ENCODE peak calls at places on chromosomes 12 and 14, in eight cellular contexts. One of them, this sample, is unnamed.

GRCh38 chr14:100440207-100440631 is 117.1 kb downstream of the SLC25A47 start:
- DNase-seq in upper lobe of left lung: peak
- DNase-seq in GM13976: peak
- DNase-seq in dorsolateral prefrontal cortex: peak
- DNase-seq in coronary artery: no peak
- DNase-seq in AG09319: no peak
- DNase-seq in GM23338: peak
- DNase-seq in WTC11: peak
- DNase-seq in this sample: no peak

GRCh38 chr14:64807588-64807987 is 72.1 kb downstream of the SPTB start:
- DNase-seq in upper lobe of left lung: peak
- DNase-seq in GM13976: no peak
- DNase-seq in dorsolateral prefrontal cortex: no peak
- DNase-seq in coronary artery: no peak
- DNase-seq in AG09319: no peak
- DNase-seq in GM23338: no peak
- DNase-seq in WTC11: no peak
- DNase-seq in this sample: no peak

GRCh38 chr14:55127491-55127951 is 1.5 kb upstream of the LGALS3 start:
- DNase-seq in upper lobe of left lung: no peak
- DNase-seq in GM13976: no peak
- DNase-seq in dorsolateral prefrontal cortex: no peak
- DNase-seq in coronary artery: no peak
- DNase-seq in AG09319: no peak
- DNase-seq in GM23338: no peak
- DNase-seq in WTC11: no peak
- DNase-seq in this sample: peak

GRCh38 chr14:41604793-41605534 is 1.7 kb upstream of the LRFN5 start:
- DNase-seq in upper lobe of left lung: peak
- DNase-seq in GM13976: no peak
- DNase-seq in dorsolateral prefrontal cortex: peak
- DNase-seq in coronary artery: no peak
- DNase-seq in AG09319: peak
- DNase-seq in GM23338: peak
- DNase-seq in WTC11: peak
- DNase-seq in this sample: peak

GRCh38 chr14:31336646-31337045 is 83.7 kb downstream of the HEATR5A start:
- DNase-seq in upper lobe of left lung: no peak
- DNase-seq in GM13976: no peak
- DNase-seq in dorsolateral prefrontal cortex: no peak
- DNase-seq in coronary artery: no peak
- DNase-seq in AG09319: no peak
- DNase-seq in GM23338: no peak
- DNase-seq in WTC11: no peak
- DNase-seq in this sample: no peak

GRCh38 chr12:74689071-74689655 is 151.5 kb downstream of the ATXN7L3B start:
- DNase-seq in upper lobe of left lung: no peak
- DNase-seq in GM13976: peak
- DNase-seq in dorsolateral prefrontal cortex: no peak
- DNase-seq in coronary artery: no peak
- DNase-seq in AG09319: peak
- DNase-seq in GM23338: peak
- DNase-seq in WTC11: no peak
- DNase-seq in this sample: no peak

GRCh38 chr14:58501214-58501816 is 73.8 kb downstream of the KIAA0586 start:
- DNase-seq in upper lobe of left lung: no peak
- DNase-seq in GM13976: peak
- DNase-seq in dorsolateral prefrontal cortex: no peak
- DNase-seq in coronary artery: no peak
- DNase-seq in AG09319: peak
- DNase-seq in GM23338: peak
- DNase-seq in WTC11: no peak
- DNase-seq in this sample: no peak

GRCh38 chr12:79776111-79776510 is 85.3 kb upstream of the PAWR start:
- DNase-seq in upper lobe of left lung: no peak
- DNase-seq in GM13976: no peak
- DNase-seq in dorsolateral prefrontal cortex: no peak
- DNase-seq in coronary artery: no peak
- DNase-seq in AG09319: no peak
- DNase-seq in GM23338: no peak
- DNase-seq in WTC11: no peak
- DNase-seq in this sample: no peak

GRCh38 chr12:8894378-8894777 is 19.9 kb upstream of the PHC1 start:
- DNase-seq in upper lobe of left lung: no peak
- DNase-seq in GM13976: no peak
- DNase-seq in dorsolateral prefrontal cortex: no peak
- DNase-seq in coronary artery: no peak
- DNase-seq in AG09319: no peak
- DNase-seq in GM23338: no peak
- DNase-seq in WTC11: no peak
- DNase-seq in this sample: no peak

GRCh38 chr12:12686925-12687324 is 9.1 kb downstream of the GPR19 start:
- DNase-seq in upper lobe of left lung: no peak
- DNase-seq in GM13976: no peak
- DNase-seq in dorsolateral prefrontal cortex: no peak
- DNase-seq in coronary artery: no peak
- DNase-seq in AG09319: peak
- DNase-seq in GM23338: no peak
- DNase-seq in WTC11: no peak
- DNase-seq in this sample: no peak

GRCh38 chr14:78254911-78255431 is 84.8 kb downstream of the NRXN3 start:
- DNase-seq in upper lobe of left lung: no peak
- DNase-seq in GM13976: no peak
- DNase-seq in dorsolateral prefrontal cortex: no peak
- DNase-seq in coronary artery: peak
- DNase-seq in AG09319: no peak
- DNase-seq in GM23338: no peak
- DNase-seq in WTC11: no peak
- DNase-seq in this sample: no peak

GRCh38 chr14:72503696-72504368 is 390.1 kb downstream of the DPF3 start:
- DNase-seq in upper lobe of left lung: no peak
- DNase-seq in GM13976: no peak
- DNase-seq in dorsolateral prefrontal cortex: no peak
- DNase-seq in coronary artery: no peak
- DNase-seq in AG09319: no peak
- DNase-seq in GM23338: no peak
- DNase-seq in WTC11: no peak
- DNase-seq in this sample: no peak

GRCh38 chr12:34393821-34394150 is 371.5 kb downstream of the ALG10 start:
- DNase-seq in upper lobe of left lung: no peak
- DNase-seq in GM13976: no peak
- DNase-seq in dorsolateral prefrontal cortex: peak
- DNase-seq in coronary artery: no peak
- DNase-seq in AG09319: no peak
- DNase-seq in GM23338: no peak
- DNase-seq in WTC11: no peak
- DNase-seq in this sample: peak

GRCh38 chr14:75711134-75711795 is 50.2 kb downstream of the TTLL5 start:
- DNase-seq in upper lobe of left lung: no peak
- DNase-seq in GM13976: peak
- DNase-seq in dorsolateral prefrontal cortex: no peak
- DNase-seq in coronary artery: no peak
- DNase-seq in AG09319: peak
- DNase-seq in GM23338: peak
- DNase-seq in WTC11: peak
- DNase-seq in this sample: no peak

GRCh38 chr12:69868695-69869094 is 43.7 kb downstream of the MYRFL start:
- DNase-seq in upper lobe of left lung: no peak
- DNase-seq in GM13976: no peak
- DNase-seq in dorsolateral prefrontal cortex: no peak
- DNase-seq in coronary artery: no peak
- DNase-seq in AG09319: no peak
- DNase-seq in GM23338: no peak
- DNase-seq in WTC11: no peak
- DNase-seq in this sample: no peak

DNA sequence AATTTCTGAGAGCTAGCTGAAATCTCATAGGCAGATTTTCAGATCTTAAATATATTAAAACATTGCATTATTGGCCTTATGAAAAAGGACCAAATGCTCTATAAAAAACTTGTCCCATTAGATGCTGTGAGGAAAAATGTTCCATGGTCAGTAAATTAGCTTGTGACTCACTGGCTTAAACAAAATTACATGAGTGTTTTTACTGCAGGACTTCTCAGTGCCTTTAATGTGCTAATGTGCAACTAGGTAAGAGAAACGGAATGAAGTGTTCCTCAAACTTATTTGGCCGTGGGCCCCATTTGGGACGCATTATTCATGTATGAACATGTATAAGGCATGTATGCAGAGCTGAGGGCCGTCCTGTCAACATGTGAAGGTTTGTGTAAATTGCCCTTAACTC is 41.7 kb downstream of the MYRFL start:
- DNase-seq in upper lobe of left lung: no peak
- DNase-seq in GM13976: no peak
- DNase-seq in dorsolateral prefrontal cortex: no peak
- DNase-seq in coronary artery: no peak
- DNase-seq in AG09319: no peak
- DNase-seq in GM23338: no peak
- DNase-seq in WTC11: no peak
- DNase-seq in this sample: no peak
- TF ChIP-seq CTCF in upper lobe of left lung: no peak
- TF ChIP-seq CTCF in GM13976: no peak
- TF ChIP-seq CTCF in dorsolateral prefrontal cortex: no peak
- TF ChIP-seq CTCF in coronary artery: no peak
- TF ChIP-seq CTCF in AG09319: no peak
- TF ChIP-seq CTCF in GM23338: no peak
- TF ChIP-seq CTCF in WTC11: no peak
- TF ChIP-seq CTCF in this sample: no peak

GRCh38 chr12:84397279-84397678 is 515.3 kb downstream of the SLC6A15 start:
- DNase-seq in upper lobe of left lung: no peak
- DNase-seq in GM13976: no peak
- DNase-seq in dorsolateral prefrontal cortex: no peak
- DNase-seq in coronary artery: no peak
- DNase-seq in AG09319: no peak
- DNase-seq in GM23338: no peak
- DNase-seq in WTC11: no peak
- DNase-seq in this sample: no peak
- TF ChIP-seq CTCF in upper lobe of left lung: no peak
- TF ChIP-seq CTCF in GM13976: no peak
- TF ChIP-seq CTCF in dorsolateral prefrontal cortex: peak
- TF ChIP-seq CTCF in coronary artery: no peak
- TF ChIP-seq CTCF in AG09319: peak
- TF ChIP-seq CTCF in GM23338: no peak
- TF ChIP-seq CTCF in WTC11: no peak
- TF ChIP-seq CTCF in this sample: peak

GRCh38 chr14:74302160-74302628 is 540 bp downstream of the ABCD4 start:
- DNase-seq in upper lobe of left lung: no peak
- DNase-seq in GM13976: peak
- DNase-seq in dorsolateral prefrontal cortex: no peak
- DNase-seq in coronary artery: no peak
- DNase-seq in AG09319: peak
- DNase-seq in GM23338: peak
- DNase-seq in WTC11: no peak
- DNase-seq in this sample: no peak
- TF ChIP-seq CTCF in upper lobe of left lung: peak
- TF ChIP-seq CTCF in GM13976: no peak
- TF ChIP-seq CTCF in dorsolateral prefrontal cortex: peak
- TF ChIP-seq CTCF in coronary artery: peak
- TF ChIP-seq CTCF in AG09319: peak
- TF ChIP-seq CTCF in GM23338: peak
- TF ChIP-seq CTCF in WTC11: no peak
- TF ChIP-seq CTCF in this sample: peak

GRCh38 chr12:53451661-53452158 is at the start of gene PCBP2:
- DNase-seq in upper lobe of left lung: peak
- DNase-seq in GM13976: peak
- DNase-seq in dorsolateral prefrontal cortex: peak
- DNase-seq in coronary artery: peak
- DNase-seq in AG09319: peak
- DNase-seq in GM23338: peak
- DNase-seq in WTC11: peak
- DNase-seq in this sample: peak

GRCh38 chr12:53454710-53455109 is 2.8 kb downstream of the PCBP2 start:
- DNase-seq in upper lobe of left lung: no peak
- DNase-seq in GM13976: no peak
- DNase-seq in dorsolateral prefrontal cortex: no peak
- DNase-seq in coronary artery: peak
- DNase-seq in AG09319: no peak
- DNase-seq in GM23338: no peak
- DNase-seq in WTC11: no peak
- DNase-seq in this sample: no peak

GRCh38 chr12:53453953-53454640 is 2.2 kb downstream of the PCBP2 start:
- DNase-seq in upper lobe of left lung: no peak
- DNase-seq in GM13976: no peak
- DNase-seq in dorsolateral prefrontal cortex: no peak
- DNase-seq in coronary artery: no peak
- DNase-seq in AG09319: no peak
- DNase-seq in GM23338: no peak
- DNase-seq in WTC11: no peak
- DNase-seq in this sample: no peak

GRCh38 chr12:53450936-53451335 is 966 bp upstream of the PCBP2 start:
- DNase-seq in upper lobe of left lung: no peak
- DNase-seq in GM13976: no peak
- DNase-seq in dorsolateral prefrontal cortex: no peak
- DNase-seq in coronary artery: no peak
- DNase-seq in AG09319: no peak
- DNase-seq in GM23338: no peak
- DNase-seq in WTC11: no peak
- DNase-seq in this sample: no peak

GRCh38 chr12:53452159-53453077 is 516 bp downstream of the PCBP2 start:
- DNase-seq in upper lobe of left lung: peak
- DNase-seq in GM13976: peak
- DNase-seq in dorsolateral prefrontal cortex: peak
- DNase-seq in coronary artery: peak
- DNase-seq in AG09319: peak
- DNase-seq in GM23338: peak
- DNase-seq in WTC11: peak
- DNase-seq in this sample: peak
- TF ChIP-seq CTCF in upper lobe of left lung: peak
- TF ChIP-seq CTCF in GM13976: peak
- TF ChIP-seq CTCF in dorsolateral prefrontal cortex: peak
- TF ChIP-seq CTCF in coronary artery: no peak
- TF ChIP-seq CTCF in AG09319: peak
- TF ChIP-seq CTCF in GM23338: peak
- TF ChIP-seq CTCF in WTC11: no peak
- TF ChIP-seq CTCF in this sample: peak

GRCh38 chr12:83432176-83432719 is 745.5 kb downstream of the TMTC2 start:
- DNase-seq in upper lobe of left lung: no peak
- DNase-seq in GM13976: no peak
- DNase-seq in dorsolateral prefrontal cortex: no peak
- DNase-seq in coronary artery: no peak
- DNase-seq in AG09319: no peak
- DNase-seq in GM23338: peak
- DNase-seq in WTC11: peak
- DNase-seq in this sample: no peak

DNA sequence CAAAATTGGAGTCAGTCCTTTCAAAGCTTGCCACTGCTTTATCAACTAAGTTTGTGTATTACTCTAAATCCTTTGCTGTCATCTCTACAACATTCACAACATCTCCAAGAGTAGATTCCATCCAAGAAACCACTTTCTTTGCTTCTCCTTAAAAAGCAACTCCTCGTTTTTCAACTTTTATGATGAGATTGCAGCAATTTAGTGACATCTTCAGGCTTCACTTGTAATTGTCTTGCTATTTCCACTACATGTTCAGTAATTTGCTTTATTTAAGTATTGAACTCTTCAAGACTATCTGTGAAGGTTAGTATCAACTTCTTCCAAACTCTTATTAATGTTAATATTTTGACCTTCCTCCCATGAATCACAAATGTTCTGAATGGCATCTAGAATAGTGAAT is 747.9 kb downstream of the TMTC2 start:
- DNase-seq in upper lobe of left lung: no peak
- DNase-seq in GM13976: no peak
- DNase-seq in dorsolateral prefrontal cortex: no peak
- DNase-seq in coronary artery: no peak
- DNase-seq in AG09319: no peak
- DNase-seq in GM23338: no peak
- DNase-seq in WTC11: no peak
- DNase-seq in this sample: no peak
- TF ChIP-seq CTCF in upper lobe of left lung: no peak
- TF ChIP-seq CTCF in GM13976: no peak
- TF ChIP-seq CTCF in dorsolateral prefrontal cortex: no peak
- TF ChIP-seq CTCF in coronary artery: no peak
- TF ChIP-seq CTCF in AG09319: no peak
- TF ChIP-seq CTCF in GM23338: peak
- TF ChIP-seq CTCF in WTC11: no peak
- TF ChIP-seq CTCF in this sample: no peak

This sample was measured in type B pancreatic cell.